ENCODE peak calls at places on chromosome 22, in ten cellular contexts. One of them, this sample, is unnamed. For H3K4me1, the result is how much of the 10 kb centered on the place peaks cover.

GRCh38 chr22:47407626-47408025 is 645.2 kb downstream of the TBC1D22A start:
- DNase-seq in uterus: no peak
- DNase-seq in left ventricle myocardium inferior: no peak
- DNase-seq in H9: no peak
- DNase-seq in naive thymus-derived CD4-positive, alpha-beta T cell: no peak
- DNase-seq in A549: no peak
- DNase-seq in neuronal stem cell: no peak
- DNase-seq in CD8-positive, alpha-beta T cell: no peak
- DNase-seq in suprapubic skin: peak
- DNase-seq in colonic mucosa: no peak
- DNase-seq in this sample: no peak

GRCh38 chr22:50310209-50310722 is 2.8 kb upstream of the PLXNB2 start:
- DNase-seq in uterus: peak
- DNase-seq in left ventricle myocardium inferior: no peak
- DNase-seq in H9: no peak
- DNase-seq in naive thymus-derived CD4-positive, alpha-beta T cell: no peak
- DNase-seq in A549: no peak
- DNase-seq in neuronal stem cell: no peak
- DNase-seq in CD8-positive, alpha-beta T cell: no peak
- DNase-seq in suprapubic skin: no peak
- DNase-seq in colonic mucosa: no peak
- DNase-seq in this sample: no peak

GRCh38 chr22:27533105-27533504 is 268.5 kb downstream of the MN1 start:
- DNase-seq in uterus: no peak
- DNase-seq in left ventricle myocardium inferior: no peak
- DNase-seq in H9: no peak
- DNase-seq in naive thymus-derived CD4-positive, alpha-beta T cell: no peak
- DNase-seq in A549: no peak
- DNase-seq in neuronal stem cell: no peak
- DNase-seq in CD8-positive, alpha-beta T cell: no peak
- DNase-seq in suprapubic skin: no peak
- DNase-seq in colonic mucosa: no peak
- DNase-seq in this sample: no peak

GRCh38 chr22:37178350-37179125 is 9.5 kb downstream of the C1QTNF6 start:
- DNase-seq in uterus: no peak
- DNase-seq in left ventricle myocardium inferior: no peak
- DNase-seq in H9: no peak
- DNase-seq in naive thymus-derived CD4-positive, alpha-beta T cell: no peak
- DNase-seq in A549: no peak
- DNase-seq in neuronal stem cell: no peak
- DNase-seq in CD8-positive, alpha-beta T cell: no peak
- DNase-seq in suprapubic skin: no peak
- DNase-seq in colonic mucosa: peak
- DNase-seq in this sample: peak

GRCh38 chr22:23248583-23248982 is 68.3 kb downstream of the BCR start:
- DNase-seq in uterus: no peak
- DNase-seq in left ventricle myocardium inferior: no peak
- DNase-seq in H9: peak
- DNase-seq in naive thymus-derived CD4-positive, alpha-beta T cell: no peak
- DNase-seq in A549: no peak
- DNase-seq in neuronal stem cell: no peak
- DNase-seq in CD8-positive, alpha-beta T cell: no peak
- DNase-seq in suprapubic skin: no peak
- DNase-seq in colonic mucosa: no peak
- DNase-seq in this sample: no peak

GRCh38 chr22:24289138-24289537 is 18.5 kb downstream of the SPECC1L start:
- DNase-seq in uterus: no peak
- DNase-seq in left ventricle myocardium inferior: no peak
- DNase-seq in H9: no peak
- DNase-seq in naive thymus-derived CD4-positive, alpha-beta T cell: no peak
- DNase-seq in A549: no peak
- DNase-seq in neuronal stem cell: no peak
- DNase-seq in CD8-positive, alpha-beta T cell: no peak
- DNase-seq in suprapubic skin: no peak
- DNase-seq in colonic mucosa: no peak
- DNase-seq in this sample: no peak

GRCh38 chr22:33883561-33883960 is 36.7 kb downstream of the LARGE1 start:
- DNase-seq in uterus: no peak
- DNase-seq in left ventricle myocardium inferior: no peak
- DNase-seq in H9: no peak
- DNase-seq in naive thymus-derived CD4-positive, alpha-beta T cell: no peak
- DNase-seq in A549: no peak
- DNase-seq in neuronal stem cell: no peak
- DNase-seq in CD8-positive, alpha-beta T cell: no peak
- DNase-seq in suprapubic skin: no peak
- DNase-seq in colonic mucosa: no peak
- DNase-seq in this sample: peak

GRCh38 chr22:22702159-22702873 is 57.9 kb downstream of the GGTLC2 start:
- DNase-seq in uterus: no peak
- DNase-seq in left ventricle myocardium inferior: no peak
- DNase-seq in H9: peak
- DNase-seq in naive thymus-derived CD4-positive, alpha-beta T cell: no peak
- DNase-seq in A549: no peak
- DNase-seq in neuronal stem cell: no peak
- DNase-seq in CD8-positive, alpha-beta T cell: no peak
- DNase-seq in suprapubic skin: peak
- DNase-seq in colonic mucosa: peak
- DNase-seq in this sample: no peak

GRCh38 chr22:27105142-27106025 is 448.0 kb downstream of the MIAT start:
- DNase-seq in uterus: peak
- DNase-seq in left ventricle myocardium inferior: peak
- DNase-seq in H9: no peak
- DNase-seq in naive thymus-derived CD4-positive, alpha-beta T cell: no peak
- DNase-seq in A549: no peak
- DNase-seq in neuronal stem cell: no peak
- DNase-seq in CD8-positive, alpha-beta T cell: no peak
- DNase-seq in suprapubic skin: no peak
- DNase-seq in colonic mucosa: peak
- DNase-seq in this sample: no peak

GRCh38 chr22:28034760-28035401 is 115.8 kb upstream of the PITPNB start:
- DNase-seq in uterus: peak
- DNase-seq in left ventricle myocardium inferior: peak
- DNase-seq in H9: no peak
- DNase-seq in naive thymus-derived CD4-positive, alpha-beta T cell: peak
- DNase-seq in A549: no peak
- DNase-seq in neuronal stem cell: no peak
- DNase-seq in CD8-positive, alpha-beta T cell: no peak
- DNase-seq in suprapubic skin: peak
- DNase-seq in colonic mucosa: peak
- DNase-seq in this sample: peak

GRCh38 chr22:49299821-49300231 is 527.8 kb downstream of the BRD1 start:
- DNase-seq in uterus: no peak
- DNase-seq in left ventricle myocardium inferior: no peak
- DNase-seq in H9: no peak
- DNase-seq in naive thymus-derived CD4-positive, alpha-beta T cell: no peak
- DNase-seq in A549: no peak
- DNase-seq in neuronal stem cell: no peak
- DNase-seq in CD8-positive, alpha-beta T cell: no peak
- DNase-seq in suprapubic skin: peak
- DNase-seq in colonic mucosa: no peak
- DNase-seq in this sample: no peak

GRCh38 chr22:19791894-19792293 is 31.3 kb downstream of the TBX1 start:
- DNase-seq in uterus: no peak
- DNase-seq in left ventricle myocardium inferior: no peak
- DNase-seq in H9: no peak
- DNase-seq in naive thymus-derived CD4-positive, alpha-beta T cell: no peak
- DNase-seq in A549: no peak
- DNase-seq in neuronal stem cell: no peak
- DNase-seq in CD8-positive, alpha-beta T cell: no peak
- DNase-seq in suprapubic skin: no peak
- DNase-seq in colonic mucosa: no peak
- DNase-seq in this sample: no peak

GRCh38 chr22:46193898-46194310 is 43.6 kb downstream of the PPARA start:
- DNase-seq in uterus: no peak
- DNase-seq in left ventricle myocardium inferior: no peak
- DNase-seq in H9: no peak
- DNase-seq in naive thymus-derived CD4-positive, alpha-beta T cell: no peak
- DNase-seq in A549: no peak
- DNase-seq in neuronal stem cell: no peak
- DNase-seq in CD8-positive, alpha-beta T cell: no peak
- DNase-seq in suprapubic skin: no peak
- DNase-seq in colonic mucosa: peak
- DNase-seq in this sample: no peak

GRCh38 chr22:46198274-46198673 is 47.9 kb downstream of the PPARA start:
- DNase-seq in uterus: no peak
- DNase-seq in left ventricle myocardium inferior: no peak
- DNase-seq in H9: no peak
- DNase-seq in naive thymus-derived CD4-positive, alpha-beta T cell: no peak
- DNase-seq in A549: no peak
- DNase-seq in neuronal stem cell: no peak
- DNase-seq in CD8-positive, alpha-beta T cell: no peak
- DNase-seq in suprapubic skin: no peak
- DNase-seq in colonic mucosa: no peak
- DNase-seq in this sample: no peak

GRCh38 chr22:46192210-46192993 is 42.1 kb downstream of the PPARA start:
- DNase-seq in uterus: no peak
- DNase-seq in left ventricle myocardium inferior: no peak
- DNase-seq in H9: no peak
- DNase-seq in naive thymus-derived CD4-positive, alpha-beta T cell: no peak
- DNase-seq in A549: no peak
- DNase-seq in neuronal stem cell: no peak
- DNase-seq in CD8-positive, alpha-beta T cell: no peak
- DNase-seq in suprapubic skin: no peak
- DNase-seq in colonic mucosa: peak
- DNase-seq in this sample: no peak

GRCh38 chr22:46196268-46196667 is 45.9 kb downstream of the PPARA start:
- DNase-seq in uterus: no peak
- DNase-seq in left ventricle myocardium inferior: peak
- DNase-seq in H9: no peak
- DNase-seq in naive thymus-derived CD4-positive, alpha-beta T cell: no peak
- DNase-seq in A549: no peak
- DNase-seq in neuronal stem cell: no peak
- DNase-seq in CD8-positive, alpha-beta T cell: no peak
- DNase-seq in suprapubic skin: no peak
- DNase-seq in colonic mucosa: peak
- DNase-seq in this sample: no peak

GRCh38 chr22:46195487-46196165 is 45.3 kb downstream of the PPARA start:
- DNase-seq in uterus: no peak
- DNase-seq in left ventricle myocardium inferior: no peak
- DNase-seq in H9: no peak
- DNase-seq in naive thymus-derived CD4-positive, alpha-beta T cell: no peak
- DNase-seq in A549: no peak
- DNase-seq in neuronal stem cell: no peak
- DNase-seq in CD8-positive, alpha-beta T cell: no peak
- DNase-seq in suprapubic skin: no peak
- DNase-seq in colonic mucosa: peak
- DNase-seq in this sample: no peak
- H3K4me1 ChIP-seq in uterus: under half
- H3K4me1 ChIP-seq in left ventricle myocardium inferior: under half
- H3K4me1 ChIP-seq in H9: under half
- H3K4me1 ChIP-seq in naive thymus-derived CD4-positive, alpha-beta T cell: under half
- H3K4me1 ChIP-seq in A549: under half
- H3K4me1 ChIP-seq in neuronal stem cell: under half
- H3K4me1 ChIP-seq in CD8-positive, alpha-beta T cell: under half
- H3K4me1 ChIP-seq in suprapubic skin: under half
- H3K4me1 ChIP-seq in colonic mucosa: under half
- H3K4me1 ChIP-seq in this sample: under half

GRCh38 chr22:35995772-35996171 is 32.9 kb downstream of the RBFOX2 start:
- DNase-seq in uterus: peak
- DNase-seq in left ventricle myocardium inferior: peak
- DNase-seq in H9: no peak
- DNase-seq in naive thymus-derived CD4-positive, alpha-beta T cell: no peak
- DNase-seq in A549: no peak
- DNase-seq in neuronal stem cell: no peak
- DNase-seq in CD8-positive, alpha-beta T cell: no peak
- DNase-seq in suprapubic skin: peak
- DNase-seq in colonic mucosa: peak
- DNase-seq in this sample: peak
- H3K27ac ChIP-seq in uterus: peak
- H3K27ac ChIP-seq in left ventricle myocardium inferior: peak
- H3K27ac ChIP-seq in H9: no peak
- H3K27ac ChIP-seq in naive thymus-derived CD4-positive, alpha-beta T cell: no peak
- H3K27ac ChIP-seq in A549: no peak
- H3K27ac ChIP-seq in neuronal stem cell: no peak
- H3K27ac ChIP-seq in CD8-positive, alpha-beta T cell: no peak
- H3K27ac ChIP-seq in suprapubic skin: peak
- H3K27ac ChIP-seq in colonic mucosa: peak
- H3K27ac ChIP-seq in this sample: peak

GRCh38 chr22:39169797-39170466 is 17.5 kb upstream of the CBX7 start:
- DNase-seq in uterus: no peak
- DNase-seq in left ventricle myocardium inferior: no peak
- DNase-seq in H9: peak
- DNase-seq in naive thymus-derived CD4-positive, alpha-beta T cell: no peak
- DNase-seq in A549: no peak
- DNase-seq in neuronal stem cell: no peak
- DNase-seq in CD8-positive, alpha-beta T cell: no peak
- DNase-seq in suprapubic skin: peak
- DNase-seq in colonic mucosa: no peak
- DNase-seq in this sample: no peak
- H3K4me1 ChIP-seq in uterus: under half
- H3K4me1 ChIP-seq in left ventricle myocardium inferior: under half
- H3K4me1 ChIP-seq in H9: under half
- H3K4me1 ChIP-seq in naive thymus-derived CD4-positive, alpha-beta T cell: under half
- H3K4me1 ChIP-seq in A549: under half
- H3K4me1 ChIP-seq in neuronal stem cell: under half
- H3K4me1 ChIP-seq in CD8-positive, alpha-beta T cell: under half
- H3K4me1 ChIP-seq in suprapubic skin: under half
- H3K4me1 ChIP-seq in colonic mucosa: under half
- H3K4me1 ChIP-seq in this sample: under half

DNA sequence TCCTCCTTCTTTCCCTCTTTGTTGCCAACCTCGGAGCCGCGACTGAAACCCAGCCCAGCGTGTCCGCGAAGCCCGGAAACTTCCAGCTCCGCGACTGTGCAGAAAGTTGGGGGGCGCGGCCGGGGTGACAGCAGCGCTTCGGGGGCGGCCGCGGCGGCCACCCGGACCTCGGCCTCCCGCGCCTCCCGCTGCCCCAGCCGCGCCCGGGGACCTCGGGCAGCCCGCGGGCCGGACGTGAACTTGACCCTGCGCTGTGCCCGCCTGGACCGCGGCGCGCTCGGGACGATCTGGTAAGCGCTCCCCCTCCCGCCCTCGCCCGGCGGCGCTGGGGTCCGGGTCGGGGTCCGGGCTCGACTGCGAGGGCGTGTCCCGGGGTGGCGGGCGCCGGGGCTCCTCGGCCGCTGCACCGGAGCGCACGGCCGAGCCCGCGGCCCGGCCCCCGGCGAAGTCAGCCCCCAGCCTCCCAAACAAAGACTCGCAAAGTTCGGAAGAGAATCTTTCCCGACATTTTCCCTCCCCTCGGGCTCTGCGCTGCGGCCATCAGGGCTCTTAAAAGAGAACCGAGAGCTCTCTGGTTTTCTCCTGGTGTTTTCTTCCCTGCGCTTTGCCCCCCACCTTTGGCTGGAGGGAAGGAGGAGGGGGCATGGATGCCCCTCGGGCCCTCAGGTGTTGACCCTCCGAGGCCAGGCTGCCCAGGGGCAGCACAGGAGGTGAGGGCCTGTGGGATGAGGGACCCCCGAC is 67.9 kb upstream of the WNT7B start:
- DNase-seq in uterus: peak
- DNase-seq in left ventricle myocardium inferior: peak
- DNase-seq in H9: no peak
- DNase-seq in naive thymus-derived CD4-positive, alpha-beta T cell: no peak
- DNase-seq in A549: no peak
- DNase-seq in neuronal stem cell: no peak
- DNase-seq in CD8-positive, alpha-beta T cell: peak
- DNase-seq in suprapubic skin: peak
- DNase-seq in colonic mucosa: no peak
- DNase-seq in this sample: no peak
- H3K27ac ChIP-seq in uterus: peak
- H3K27ac ChIP-seq in left ventricle myocardium inferior: peak
- H3K27ac ChIP-seq in H9: no peak
- H3K27ac ChIP-seq in naive thymus-derived CD4-positive, alpha-beta T cell: peak
- H3K27ac ChIP-seq in A549: no peak
- H3K27ac ChIP-seq in neuronal stem cell: no peak
- H3K27ac ChIP-seq in CD8-positive, alpha-beta T cell: peak
- H3K27ac ChIP-seq in suprapubic skin: peak
- H3K27ac ChIP-seq in colonic mucosa: peak
- H3K27ac ChIP-seq in this sample: no peak

This sample was measured in SJCRH30.